ENCODE peak calls at places on chromosome 21, in nine cellular contexts. One of them, this sample, is unnamed.

GRCh38 chr21:28794341-28794970 is 198.2 kb downstream of the LTN1 start:
- DNase-seq in AG09309: no peak
- DNase-seq in naive thymus-derived CD4-positive, alpha-beta T cell: no peak
- DNase-seq in heart left ventricle: no peak
- DNase-seq in esophagus muscularis mucosa: no peak
- DNase-seq in dorsolateral prefrontal cortex: no peak
- DNase-seq in body of pancreas: no peak
- DNase-seq in transverse colon: no peak
- DNase-seq in pancreas: no peak
- DNase-seq in this sample: no peak

GRCh38 chr21:22020221-22020620 is 1022.0 kb downstream of the NCAM2 start:
- DNase-seq in AG09309: no peak
- DNase-seq in naive thymus-derived CD4-positive, alpha-beta T cell: no peak
- DNase-seq in esophagus muscularis mucosa: no peak
- DNase-seq in body of pancreas: no peak
- DNase-seq in transverse colon: no peak
- DNase-seq in heart left ventricle: no peak
- DNase-seq in pancreas: no peak
- DNase-seq in dorsolateral prefrontal cortex: no peak
- DNase-seq in this sample: peak; percentile 6

GRCh38 chr21:15138475-15138874 is 73.7 kb upstream of the NRIP1 start:
- DNase-seq in transverse colon: peak; percentile 56
- DNase-seq in dorsolateral prefrontal cortex: no peak
- DNase-seq in naive thymus-derived CD4-positive, alpha-beta T cell: no peak
- DNase-seq in body of pancreas: peak; percentile 69
- DNase-seq in pancreas: peak; percentile 80
- DNase-seq in esophagus muscularis mucosa: no peak
- DNase-seq in heart left ventricle: peak; percentile 27
- DNase-seq in AG09309: no peak
- DNase-seq in this sample: no peak

GRCh38 chr21:29730281-29730680 is 209.5 kb downstream of the GRIK1 start:
- DNase-seq in heart left ventricle: no peak
- DNase-seq in AG09309: no peak
- DNase-seq in esophagus muscularis mucosa: no peak
- DNase-seq in transverse colon: no peak
- DNase-seq in pancreas: no peak
- DNase-seq in naive thymus-derived CD4-positive, alpha-beta T cell: no peak
- DNase-seq in body of pancreas: no peak
- DNase-seq in dorsolateral prefrontal cortex: no peak
- DNase-seq in this sample: no peak

GRCh38 chr21:40512590-40512989 is 334.4 kb downstream of the DSCAM start:
- DNase-seq in transverse colon: no peak
- DNase-seq in pancreas: no peak
- DNase-seq in heart left ventricle: no peak
- DNase-seq in naive thymus-derived CD4-positive, alpha-beta T cell: no peak
- DNase-seq in esophagus muscularis mucosa: no peak
- DNase-seq in AG09309: no peak
- DNase-seq in body of pancreas: no peak
- DNase-seq in dorsolateral prefrontal cortex: no peak
- DNase-seq in this sample: no peak

GRCh38 chr21:17612565-17613241 is at the start of gene BTG3:
- DNase-seq in heart left ventricle: peak; percentile 86
- DNase-seq in body of pancreas: peak; percentile 78
- DNase-seq in esophagus muscularis mucosa: no peak
- DNase-seq in dorsolateral prefrontal cortex: peak; percentile 53
- DNase-seq in transverse colon: peak; percentile 85
- DNase-seq in pancreas: peak; percentile 91
- DNase-seq in naive thymus-derived CD4-positive, alpha-beta T cell: peak; percentile 76
- DNase-seq in AG09309: peak; percentile 2
- DNase-seq in this sample: peak; percentile 79

GRCh38 chr21:15224346-15225086 is 159.7 kb upstream of the NRIP1 start:
- DNase-seq in pancreas: no peak
- DNase-seq in AG09309: peak; percentile 3
- DNase-seq in naive thymus-derived CD4-positive, alpha-beta T cell: no peak
- DNase-seq in body of pancreas: no peak
- DNase-seq in heart left ventricle: no peak
- DNase-seq in transverse colon: no peak
- DNase-seq in dorsolateral prefrontal cortex: no peak
- DNase-seq in esophagus muscularis mucosa: no peak
- DNase-seq in this sample: peak; percentile 90

GRCh38 chr21:39258207-39258606 is 55.2 kb downstream of the BRWD1 start:
- DNase-seq in naive thymus-derived CD4-positive, alpha-beta T cell: no peak
- DNase-seq in dorsolateral prefrontal cortex: no peak
- DNase-seq in esophagus muscularis mucosa: no peak
- DNase-seq in body of pancreas: no peak
- DNase-seq in transverse colon: no peak
- DNase-seq in AG09309: no peak
- DNase-seq in heart left ventricle: no peak
- DNase-seq in pancreas: no peak
- DNase-seq in this sample: no peak

GRCh38 chr21:39204134-39204533 is 20.9 kb upstream of the PSMG1 start:
- DNase-seq in heart left ventricle: no peak
- DNase-seq in AG09309: no peak
- DNase-seq in esophagus muscularis mucosa: no peak
- DNase-seq in naive thymus-derived CD4-positive, alpha-beta T cell: no peak
- DNase-seq in pancreas: no peak
- DNase-seq in body of pancreas: no peak
- DNase-seq in transverse colon: no peak
- DNase-seq in dorsolateral prefrontal cortex: no peak
- DNase-seq in this sample: no peak

DNA sequence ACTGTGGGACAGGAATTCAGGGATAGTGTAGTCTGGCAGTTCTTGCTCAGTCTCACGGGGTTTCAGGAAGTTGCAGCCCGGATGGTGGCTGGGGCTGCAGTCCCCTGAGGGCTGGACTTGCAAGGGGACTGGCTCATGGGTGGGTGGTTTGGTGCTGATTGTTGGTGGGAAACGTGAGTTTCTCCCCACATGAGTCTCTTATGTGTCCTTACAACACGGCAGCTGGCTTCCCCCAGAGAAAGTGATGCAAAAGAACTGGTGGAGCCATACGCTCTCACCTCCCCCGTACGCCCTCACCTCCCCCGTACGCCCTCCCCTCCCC is 64.9 kb downstream of the EVA1C start:
- DNase-seq in heart left ventricle: no peak
- DNase-seq in AG09309: no peak
- DNase-seq in naive thymus-derived CD4-positive, alpha-beta T cell: no peak
- DNase-seq in dorsolateral prefrontal cortex: no peak
- DNase-seq in body of pancreas: no peak
- DNase-seq in esophagus muscularis mucosa: no peak
- DNase-seq in pancreas: no peak
- DNase-seq in transverse colon: no peak
- DNase-seq in this sample: no peak
- H3K4me3 ChIP-seq in heart left ventricle: no peak overlapping the region
- H3K4me3 ChIP-seq in AG09309: no peak overlapping the region
- H3K4me3 ChIP-seq in naive thymus-derived CD4-positive, alpha-beta T cell: no peak overlapping the region
- H3K4me3 ChIP-seq in dorsolateral prefrontal cortex: no peak overlapping the region
- H3K4me3 ChIP-seq in body of pancreas: no peak overlapping the region
- H3K4me3 ChIP-seq in esophagus muscularis mucosa: no peak overlapping the region
- H3K4me3 ChIP-seq in pancreas: no peak overlapping the region
- H3K4me3 ChIP-seq in transverse colon: no peak overlapping the region
- H3K4me3 ChIP-seq in this sample: no peak overlapping the region

DNA sequence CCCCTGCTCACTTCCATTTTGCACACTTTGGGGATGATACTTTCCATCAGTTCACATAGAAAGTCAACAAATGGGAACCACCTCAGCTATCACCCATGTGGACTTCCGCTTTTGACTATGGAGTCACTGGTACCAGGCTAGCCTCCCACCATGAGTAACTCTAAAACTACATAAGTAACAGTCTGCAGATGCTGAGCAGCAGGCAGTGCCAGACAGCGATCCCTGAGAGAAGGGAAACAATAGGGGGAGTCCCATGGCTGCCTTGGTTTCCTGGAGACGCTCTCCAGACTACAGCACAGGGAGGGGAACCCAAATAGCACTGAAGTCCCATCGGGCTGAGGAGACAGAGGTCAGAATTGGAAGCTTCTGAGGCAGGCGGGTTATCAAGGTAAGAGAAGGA is 2.8 kb upstream of the TFF2 start:
- DNase-seq in AG09309: no peak
- DNase-seq in dorsolateral prefrontal cortex: no peak
- DNase-seq in transverse colon: no peak
- DNase-seq in esophagus muscularis mucosa: no peak
- DNase-seq in naive thymus-derived CD4-positive, alpha-beta T cell: no peak
- DNase-seq in heart left ventricle: no peak
- DNase-seq in body of pancreas: no peak
- DNase-seq in pancreas: no peak
- DNase-seq in this sample: no peak
- H3K4me3 ChIP-seq in AG09309: no peak overlapping the region
- H3K4me3 ChIP-seq in dorsolateral prefrontal cortex: no peak overlapping the region
- H3K4me3 ChIP-seq in transverse colon: no peak overlapping the region
- H3K4me3 ChIP-seq in esophagus muscularis mucosa: no peak overlapping the region
- H3K4me3 ChIP-seq in naive thymus-derived CD4-positive, alpha-beta T cell: no peak overlapping the region
- H3K4me3 ChIP-seq in heart left ventricle: no peak overlapping the region
- H3K4me3 ChIP-seq in body of pancreas: no peak overlapping the region
- H3K4me3 ChIP-seq in pancreas: no peak overlapping the region
- H3K4me3 ChIP-seq in this sample: no peak overlapping the region

GRCh38 chr21:25283720-25284119 is 323.6 kb downstream of the MRPL39 start:
- DNase-seq in pancreas: no peak
- DNase-seq in transverse colon: no peak
- DNase-seq in naive thymus-derived CD4-positive, alpha-beta T cell: no peak
- DNase-seq in esophagus muscularis mucosa: no peak
- DNase-seq in AG09309: peak; percentile 10
- DNase-seq in body of pancreas: no peak
- DNase-seq in heart left ventricle: no peak
- DNase-seq in dorsolateral prefrontal cortex: no peak
- DNase-seq in this sample: peak; percentile 37
- H3K4me3 ChIP-seq in pancreas: no peak overlapping the region
- H3K4me3 ChIP-seq in transverse colon: no peak overlapping the region
- H3K4me3 ChIP-seq in naive thymus-derived CD4-positive, alpha-beta T cell: no peak overlapping the region
- H3K4me3 ChIP-seq in esophagus muscularis mucosa: no peak overlapping the region
- H3K4me3 ChIP-seq in AG09309: no peak overlapping the region
- H3K4me3 ChIP-seq in body of pancreas: no peak overlapping the region
- H3K4me3 ChIP-seq in heart left ventricle: no peak overlapping the region
- H3K4me3 ChIP-seq in dorsolateral prefrontal cortex: no peak overlapping the region
- H3K4me3 ChIP-seq in this sample: no peak overlapping the region

GRCh38 chr21:45588086-45588825 is 46.0 kb upstream of the SLC19A1 start:
- DNase-seq in pancreas: peak; percentile 13
- DNase-seq in transverse colon: no peak
- DNase-seq in AG09309: no peak
- DNase-seq in naive thymus-derived CD4-positive, alpha-beta T cell: no peak
- DNase-seq in dorsolateral prefrontal cortex: no peak
- DNase-seq in body of pancreas: no peak
- DNase-seq in esophagus muscularis mucosa: no peak
- DNase-seq in heart left ventricle: no peak
- DNase-seq in this sample: no peak

GRCh38 chr21:45583831-45584509 is 41.7 kb upstream of the SLC19A1 start:
- DNase-seq in AG09309: no peak
- DNase-seq in pancreas: peak; percentile 17
- DNase-seq in heart left ventricle: no peak
- DNase-seq in body of pancreas: no peak
- DNase-seq in dorsolateral prefrontal cortex: no peak
- DNase-seq in naive thymus-derived CD4-positive, alpha-beta T cell: no peak
- DNase-seq in transverse colon: peak; percentile 1
- DNase-seq in esophagus muscularis mucosa: no peak
- DNase-seq in this sample: no peak

GRCh38 chr21:45588861-45589491 is 46.7 kb upstream of the SLC19A1 start:
- DNase-seq in transverse colon: no peak
- DNase-seq in body of pancreas: no peak
- DNase-seq in esophagus muscularis mucosa: no peak
- DNase-seq in heart left ventricle: no peak
- DNase-seq in naive thymus-derived CD4-positive, alpha-beta T cell: no peak
- DNase-seq in AG09309: no peak
- DNase-seq in pancreas: no peak
- DNase-seq in dorsolateral prefrontal cortex: no peak
- DNase-seq in this sample: no peak

GRCh38 chr21:45584786-45585185 is 42.5 kb upstream of the SLC19A1 start:
- DNase-seq in naive thymus-derived CD4-positive, alpha-beta T cell: no peak
- DNase-seq in dorsolateral prefrontal cortex: no peak
- DNase-seq in esophagus muscularis mucosa: no peak
- DNase-seq in body of pancreas: no peak
- DNase-seq in heart left ventricle: no peak
- DNase-seq in AG09309: no peak
- DNase-seq in pancreas: peak; percentile 15
- DNase-seq in transverse colon: no peak
- DNase-seq in this sample: no peak

GRCh38 chr21:45586289-45586858 is 44.1 kb upstream of the SLC19A1 start:
- DNase-seq in naive thymus-derived CD4-positive, alpha-beta T cell: no peak
- DNase-seq in dorsolateral prefrontal cortex: no peak
- DNase-seq in body of pancreas: no peak
- DNase-seq in AG09309: no peak
- DNase-seq in transverse colon: no peak
- DNase-seq in esophagus muscularis mucosa: no peak
- DNase-seq in heart left ventricle: no peak
- DNase-seq in pancreas: no peak
- DNase-seq in this sample: no peak
- H3K4me3 ChIP-seq in naive thymus-derived CD4-positive, alpha-beta T cell: no peak overlapping the region
- H3K4me3 ChIP-seq in dorsolateral prefrontal cortex: no peak overlapping the region
- H3K4me3 ChIP-seq in body of pancreas: no peak overlapping the region
- H3K4me3 ChIP-seq in AG09309: no peak overlapping the region
- H3K4me3 ChIP-seq in transverse colon: no peak overlapping the region
- H3K4me3 ChIP-seq in esophagus muscularis mucosa: no peak overlapping the region
- H3K4me3 ChIP-seq in heart left ventricle: no peak overlapping the region
- H3K4me3 ChIP-seq in pancreas: no peak overlapping the region
- H3K4me3 ChIP-seq in this sample: no peak overlapping the region

GRCh38 chr21:26471116-26471505 is 102.0 kb downstream of the CYYR1 start:
- DNase-seq in heart left ventricle: no peak
- DNase-seq in dorsolateral prefrontal cortex: no peak
- DNase-seq in AG09309: no peak
- DNase-seq in esophagus muscularis mucosa: no peak
- DNase-seq in naive thymus-derived CD4-positive, alpha-beta T cell: no peak
- DNase-seq in body of pancreas: no peak
- DNase-seq in pancreas: no peak
- DNase-seq in transverse colon: no peak
- DNase-seq in this sample: no peak

GRCh38 chr21:26470361-26471115 is 102.5 kb downstream of the CYYR1 start:
- DNase-seq in AG09309: no peak
- DNase-seq in pancreas: no peak
- DNase-seq in esophagus muscularis mucosa: no peak
- DNase-seq in body of pancreas: no peak
- DNase-seq in dorsolateral prefrontal cortex: no peak
- DNase-seq in heart left ventricle: no peak
- DNase-seq in transverse colon: no peak
- DNase-seq in naive thymus-derived CD4-positive, alpha-beta T cell: no peak
- DNase-seq in this sample: no peak

GRCh38 chr21:26469789-26470188 is 103.3 kb downstream of the CYYR1 start:
- DNase-seq in naive thymus-derived CD4-positive, alpha-beta T cell: no peak
- DNase-seq in esophagus muscularis mucosa: no peak
- DNase-seq in transverse colon: no peak
- DNase-seq in heart left ventricle: no peak
- DNase-seq in dorsolateral prefrontal cortex: no peak
- DNase-seq in pancreas: no peak
- DNase-seq in AG09309: peak; percentile 73
- DNase-seq in body of pancreas: no peak
- DNase-seq in this sample: peak; percentile 71

GRCh38 chr21:26473471-26473870 is 99.6 kb downstream of the CYYR1 start:
- DNase-seq in transverse colon: no peak
- DNase-seq in naive thymus-derived CD4-positive, alpha-beta T cell: no peak
- DNase-seq in pancreas: no peak
- DNase-seq in dorsolateral prefrontal cortex: no peak
- DNase-seq in body of pancreas: no peak
- DNase-seq in AG09309: no peak
- DNase-seq in heart left ventricle: no peak
- DNase-seq in esophagus muscularis mucosa: no peak
- DNase-seq in this sample: no peak
- H3K4me3 ChIP-seq in transverse colon: no peak overlapping the region
- H3K4me3 ChIP-seq in naive thymus-derived CD4-positive, alpha-beta T cell: no peak overlapping the region
- H3K4me3 ChIP-seq in pancreas: no peak overlapping the region
- H3K4me3 ChIP-seq in dorsolateral prefrontal cortex: no peak overlapping the region
- H3K4me3 ChIP-seq in body of pancreas: no peak overlapping the region
- H3K4me3 ChIP-seq in AG09309: no peak overlapping the region
- H3K4me3 ChIP-seq in heart left ventricle: no peak overlapping the region
- H3K4me3 ChIP-seq in esophagus muscularis mucosa: no peak overlapping the region
- H3K4me3 ChIP-seq in this sample: no peak overlapping the region

GRCh38 chr21:35525443-35525842 is 476.3 kb upstream of the RUNX1 start:
- DNase-seq in heart left ventricle: no peak
- DNase-seq in pancreas: no peak
- DNase-seq in transverse colon: no peak
- DNase-seq in body of pancreas: no peak
- DNase-seq in esophagus muscularis mucosa: no peak
- DNase-seq in dorsolateral prefrontal cortex: no peak
- DNase-seq in naive thymus-derived CD4-positive, alpha-beta T cell: no peak
- DNase-seq in AG09309: no peak
- DNase-seq in this sample: no peak
- H3K4me3 ChIP-seq in heart left ventricle: no peak overlapping the region
- H3K4me3 ChIP-seq in pancreas: no peak overlapping the region
- H3K4me3 ChIP-seq in transverse colon: no peak overlapping the region
- H3K4me3 ChIP-seq in body of pancreas: no peak overlapping the region
- H3K4me3 ChIP-seq in esophagus muscularis mucosa: no peak overlapping the region
- H3K4me3 ChIP-seq in dorsolateral prefrontal cortex: no peak overlapping the region
- H3K4me3 ChIP-seq in naive thymus-derived CD4-positive, alpha-beta T cell: no peak overlapping the region
- H3K4me3 ChIP-seq in AG09309: no peak overlapping the region
- H3K4me3 ChIP-seq in this sample: no peak overlapping the region

This sample was measured in astrocyte of the spinal cord.